ENCODE peak calls at places on chromosomes 1 and 21, in ten cellular contexts. A is left lung; Z is lung; L is activated CD8-positive, alpha-beta T cell treated with anti-CD3 and anti-CD28 coated beads for 36 hours; N is stimulated activated effector memory CD8-positive, alpha-beta T cell treated with anti-CD3 and anti-CD28 coated beads, Interleukin-12 subunit alpha, Interleukin-12 subunit beta, amount 100 ng/mL, for 72 hours; I is upper lobe of right lung; T is stimulated activated naive CD8-positive, alpha-beta T cell treated with anti-CD3 and anti-CD28 coated beads, Interleukin-15, amount 100 ng/mL, for 72 hours; G is lower lobe of right lung; C is Right ventricle myocardium superior; B is heart left ventricle. P is an unnamed sample.

GRCh38 chr1:183327429-183328290 is 90.5 kb downstream of the NMNAT2 start:
- ATAC-seq in T (no peak), N (no peak), C (peak; percentile 87), I (no peak), Z (no peak), L (no peak), G (no peak), A (no peak), B (peak; percentile 85), P (no peak)

GRCh38 chr1:202579806-202580205 is 130.4 kb downstream of the SYT2 start:
- ATAC-seq in T (no peak), L (no peak), A (peak; percentile 10), G (no peak), I (no peak), Z (no peak), N (no peak), C (no peak), B (no peak), P (no peak)

GRCh38 chr1:119101563-119101962 is 38.9 kb downstream of the WARS2 start:
- ATAC-seq in I (peak; percentile 90), G (peak; percentile 79), L (no peak), A (peak; percentile 89), N (no peak), C (peak; percentile 86), Z (peak; percentile 53), T (no peak), B (peak; percentile 94), P (no peak)

GRCh38 chr1:6108937-6109636 is 63.4 kb downstream of the KCNAB2 start:
- ATAC-seq in T (peak; percentile 91), C (peak; percentile 55), B (peak; percentile 39), N (peak; percentile 78), G (peak; percentile 59), L (peak; percentile 93), Z (no peak), A (peak; percentile 83), I (peak; percentile 76), P (peak; percentile 75)

GRCh38 chr1:171279678-171280077 is 31.4 kb downstream of the FMO1 start:
- ATAC-seq in T (no peak), B (no peak), A (no peak), L (no peak), Z (no peak), I (no peak), N (no peak), G (no peak), C (no peak), P (no peak)

GRCh38 chr1:52520149-52520548 is 32.7 kb downstream of the TUT4 start:
- ATAC-seq in G (no peak), I (no peak), L (peak; percentile 97), C (no peak), B (no peak), T (peak; percentile 100), Z (no peak), N (peak; percentile 100), A (no peak), P (no peak)

GRCh38 chr1:90043573-90043972 is 48.7 kb downstream of the ZNF326 start:
- ATAC-seq in B (no peak), I (no peak), T (no peak), L (no peak), Z (no peak), A (no peak), N (no peak), C (no peak), G (no peak), P (no peak)

GRCh38 chr21:42151148-42152074 is 67.5 kb upstream of the ABCG1 start:
- ATAC-seq in T (no peak), L (no peak), A (peak; percentile 78), I (peak; percentile 35), Z (peak; percentile 21), C (no peak), N (no peak), G (peak; percentile 81), B (no peak), P (no peak)

GRCh38 chr1:152728986-152729385 is 21.0 kb downstream of the LCE4A start:
- ATAC-seq in G (no peak), T (no peak), Z (no peak), A (no peak), I (no peak), L (no peak), N (no peak), C (no peak), B (no peak), P (no peak)

GRCh38 chr21:44013380-44014088 is 1.4 kb downstream of the TRAPPC10 start:
- ATAC-seq in G (no peak), Z (no peak), B (no peak), L (no peak), I (no peak), N (no peak), T (peak; percentile 3), A (peak; percentile 18), C (no peak), P (peak; percentile 12)

GRCh38 chr1:30804381-30804780 is 46.8 kb upstream of the LAPTM5 start:
- ATAC-seq in G (no peak), N (no peak), C (no peak), Z (no peak), L (no peak), A (no peak), T (no peak), B (no peak), I (no peak), P (no peak)

GRCh38 chr21:16205527-16205926 is 475.7 kb downstream of the USP25 start:
- ATAC-seq in A (no peak), N (no peak), G (no peak), B (no peak), C (no peak), I (no peak), Z (no peak), L (no peak), T (no peak), P (no peak)

GRCh38 chr1:159896086-159896930 is 3.7 kb downstream of the CFAP45 start:
- ATAC-seq in I (peak; percentile 40), C (peak; percentile 45), L (no peak), B (peak; percentile 69), G (peak; percentile 5), N (no peak), A (peak; percentile 29), T (no peak), Z (no peak), P (no peak)

GRCh38 chr1:72037745-72038343 is 244.5 kb downstream of the NEGR1 start:
- ATAC-seq in L (no peak), G (no peak), Z (peak; percentile 77), T (no peak), I (peak; percentile 47), A (peak; percentile 65), B (no peak), N (no peak), C (no peak), P (no peak)

GRCh38 chr1:151386002-151386401 is 13.4 kb upstream of the PSMB4 start:
- ATAC-seq in N (no peak), C (no peak), Z (no peak), L (no peak), I (no peak), A (no peak), G (no peak), T (no peak), B (no peak), P (no peak)

GRCh38 chr1:9901148-9902059 is 8.7 kb downstream of the CTNNBIP1 start:
- ATAC-seq in T (no peak), A (peak; percentile 74), L (no peak), I (peak; percentile 79), B (peak; percentile 90), C (peak; percentile 82), Z (peak; percentile 61), N (no peak), G (peak; percentile 78), P (peak; percentile 17)

GRCh38 chr1:147897030-147897756 is 5.4 kb upstream of the GJA8 start:
- ATAC-seq in N (no peak), L (no peak), G (no peak), B (no peak), T (no peak), Z (no peak), A (no peak), I (no peak), C (peak; percentile 42), P (no peak)

GRCh38 chr1:167720965-167721616 is 691 bp upstream of the MPZL1 start:
- ATAC-seq in A (peak; percentile 58), I (peak; percentile 45), G (peak; percentile 60), T (no peak), Z (no peak), L (no peak), C (peak; percentile 65), B (peak; percentile 43), N (no peak), P (peak; percentile 24)

GRCh38 chr1:6200188-6200809 is 904 bp upstream of the RPL22 start:
- ATAC-seq in B (no peak), A (no peak), Z (no peak), N (no peak), T (no peak), I (no peak), C (no peak), G (no peak), L (no peak), P (no peak)

GRCh38 chr1:10779201-10779600 is 17.2 kb downstream of the CASZ1 start:
- ATAC-seq in T (no peak), G (peak; percentile 86), C (peak; percentile 41), Z (no peak), A (peak; percentile 59), I (peak; percentile 72), L (peak; percentile 17), N (peak; percentile 59), B (peak; percentile 68), P (peak; percentile 90)

GRCh38 chr1:39833616-39834015 is 45.0 kb upstream of the BMP8B start:
- ATAC-seq in A (peak; percentile 72), B (peak; percentile 50), T (no peak), G (peak; percentile 50), Z (no peak), L (no peak), I (peak; percentile 78), N (no peak), C (peak; percentile 40), P (no peak)

GRCh38 chr21:28986677-28987076 is 6.0 kb downstream of the LTN1 start:
- ATAC-seq in G (no peak), Z (no peak), C (no peak), A (no peak), I (no peak), N (no peak), T (no peak), B (no peak), L (no peak), P (no peak)

P was measured in esophagus mucosa.